ENCODE peak calls at places on chromosome 21, in six cellular contexts. One of them, this sample, is unnamed.

GRCh38 chr21:35682874-35683549 is 377.3 kb downstream of the SETD4 start:
- DNase-seq in lung: no peak
- DNase-seq in T-helper 2 cell: no peak
- DNase-seq in progenitor cell of endocrine pancreas: no peak
- DNase-seq in Caki2: no peak
- DNase-seq in fibroblast of lung: no peak
- DNase-seq in this sample: no peak

GRCh38 chr21:29228306-29228705 is 70.4 kb upstream of the BACH1 start:
- DNase-seq in progenitor cell of endocrine pancreas: no peak
- DNase-seq in T-helper 2 cell: no peak
- DNase-seq in fibroblast of lung: no peak
- DNase-seq in Caki2: no peak
- DNase-seq in lung: no peak
- DNase-seq in this sample: no peak

GRCh38 chr21:36499578-36500471 is 19.9 kb upstream of the CLDN14 start:
- DNase-seq in T-helper 2 cell: no peak
- DNase-seq in Caki2: no peak
- DNase-seq in fibroblast of lung: peak
- DNase-seq in lung: no peak
- DNase-seq in progenitor cell of endocrine pancreas: no peak
- DNase-seq in this sample: no peak

GRCh38 chr21:36350282-36350910 is 30.4 kb downstream of the MORC3 start:
- DNase-seq in fibroblast of lung: peak
- DNase-seq in lung: no peak
- DNase-seq in Caki2: peak
- DNase-seq in progenitor cell of endocrine pancreas: no peak
- DNase-seq in T-helper 2 cell: no peak
- DNase-seq in this sample: no peak

GRCh38 chr21:34336245-34336644 is 27.6 kb upstream of the KCNE2 start:
- DNase-seq in fibroblast of lung: peak
- DNase-seq in T-helper 2 cell: no peak
- DNase-seq in lung: no peak
- DNase-seq in progenitor cell of endocrine pancreas: no peak
- DNase-seq in Caki2: no peak
- DNase-seq in this sample: no peak

GRCh38 chr21:46060596-46061061 is 37.3 kb upstream of the COL6A2 start:
- DNase-seq in lung: no peak
- DNase-seq in progenitor cell of endocrine pancreas: no peak
- DNase-seq in T-helper 2 cell: no peak
- DNase-seq in fibroblast of lung: peak
- DNase-seq in Caki2: peak
- DNase-seq in this sample: peak

GRCh38 chr21:42515708-42516502 is 2.3 kb downstream of the SLC37A1 start:
- DNase-seq in lung: peak
- DNase-seq in fibroblast of lung: no peak
- DNase-seq in Caki2: peak
- DNase-seq in progenitor cell of endocrine pancreas: no peak
- DNase-seq in T-helper 2 cell: no peak
- DNase-seq in this sample: no peak

GRCh38 chr21:35324372-35325220 is 275.5 kb upstream of the RUNX1 start:
- DNase-seq in Caki2: no peak
- DNase-seq in T-helper 2 cell: no peak
- DNase-seq in fibroblast of lung: peak
- DNase-seq in lung: no peak
- DNase-seq in progenitor cell of endocrine pancreas: no peak
- DNase-seq in this sample: peak

This sample was measured in skeletal muscle cell.